ENCODE peak calls at places on chromosome 1, in four cellular contexts. B is heart right ventricle, A is pancreas, F is thoracic aorta. X is an unnamed sample. For H3K4me1, the result is how much of the 10 kb centered on the place peaks cover.

GRCh38 chr1:232669981-232670763 is 40.2 kb upstream of the SIPA1L2 start:
- DNase-seq in B (no peak), A (no peak), F (no peak), X (no peak)

GRCh38 chr1:71154454-71154853 is 73.6 kb upstream of the ZRANB2 start:
- DNase-seq in F (no peak), B (no peak), A (no peak), X (no peak)

GRCh38 chr1:26161408-26162219 is 2.7 kb downstream of the FAM110D start:
- DNase-seq in A (peak), F (no peak), B (peak), X (peak)

GRCh38 chr1:61223140-61223539 is 140.8 kb downstream of the NFIA start:
- DNase-seq in A (no peak), F (no peak), B (no peak), X (no peak)

GRCh38 chr1:26961826-26962225 is 1.6 kb upstream of the KDF1 start:
- DNase-seq in A (no peak), F (no peak), B (no peak), X (no peak)

GRCh38 chr1:246146811-246147210 is 360.3 kb downstream of the SMYD3 start:
- DNase-seq in F (no peak), B (no peak), A (no peak), X (no peak)

GRCh38 chr1:209042413-209042812 is 541.1 kb upstream of the CAMK1G start:
- DNase-seq in F (no peak), A (no peak), B (no peak), X (no peak)

GRCh38 chr1:239126881-239127280 is 259.5 kb upstream of the CHRM3 start:
- DNase-seq in F (no peak), A (no peak), B (no peak), X (no peak)

GRCh38 chr1:41670558-41670957 is 186.1 kb upstream of the EDN2 start:
- DNase-seq in A (no peak), B (no peak), F (no peak), X (no peak)

GRCh38 chr1:110200666-110201065 is 9.4 kb upstream of the KCNC4 start:
- DNase-seq in A (no peak), F (no peak), B (no peak), X (no peak)

GRCh38 chr1:189499736-189500135 is 977.9 kb downstream of the BRINP3 start:
- DNase-seq in B (no peak), F (no peak), A (no peak), X (no peak)

GRCh38 chr1:110508038-110508437 is 10.9 kb downstream of the KCNA10 start:
- DNase-seq in A (no peak), B (peak), F (no peak), X (peak)

GRCh38 chr1:2045468-2046224 is 4.6 kb upstream of the PRKCZ start:
- DNase-seq in A (no peak), F (no peak), B (no peak), X (no peak)

GRCh38 chr1:185213086-185213485 is 56.1 kb downstream of the SWT1 start:
- DNase-seq in A (no peak), F (no peak), B (no peak), X (no peak)

GRCh38 chr1:119711804-119712341 is at the start of gene PHGDH:
- DNase-seq in A (peak), B (peak), F (peak), X (no peak)

GRCh38 chr1:182415789-182416188 is 15.3 kb upstream of the TEDDM1 start:
- DNase-seq in F (no peak), A (no peak), B (no peak), X (no peak)

GRCh38 chr1:152110860-152111514 is 4.3 kb downstream of the TCHH start:
- DNase-seq in B (peak), F (no peak), A (peak), X (peak)

GRCh38 chr1:21141030-21141429 is 35.7 kb downstream of the EIF4G3 start:
- DNase-seq in F (no peak), B (no peak), A (no peak), X (no peak)

GRCh38 chr1:193070942-193071341 is 11.5 kb downstream of the RO60 start:
- DNase-seq in F (no peak), A (no peak), B (no peak), X (no peak)

GRCh38 chr1:203278087-203278884 is 27.0 kb upstream of the BTG2 start:
- DNase-seq in A (peak), F (peak), B (peak), X (peak)

GRCh38 chr1:174364996-174365760 is 82.6 kb upstream of the GPR52 start:
- DNase-seq in A (no peak), F (no peak), B (no peak), X (no peak)

GRCh38 chr1:203135636-203136305 is 8.2 kb downstream of the ADORA1 start:
- DNase-seq in B (no peak), A (peak), F (no peak), X (no peak)

GRCh38 chr1:160707171-160708109 is 4.2 kb downstream of the CD48 start:
- DNase-seq in F (no peak), B (no peak), A (no peak), X (no peak)

GRCh38 chr1:229619614-229620013 is 6.3 kb downstream of the TAF5L start:
- DNase-seq in B (no peak), F (no peak), A (no peak), X (no peak)

GRCh38 chr1:100433563-100433962 is 81.3 kb downstream of the CDC14A start:
- DNase-seq in B (no peak), F (no peak), A (no peak), X (no peak)

GRCh38 chr1:160081261-160081936 is at the start of gene KCNJ9:
- DNase-seq in A (no peak), F (no peak), B (no peak), X (no peak)

GRCh38 chr1:162676087-162676486 is 43.8 kb downstream of the DDR2 start:
- DNase-seq in A (no peak), F (no peak), B (no peak), X (no peak)

GRCh38 chr1:29668761-29669487 is 432.6 kb downstream of the PTPRU start:
- DNase-seq in A (no peak), F (no peak), B (no peak), X (peak)

GRCh38 chr1:25797939-25798338 is 2.1 kb upstream of the SELENON start:
- DNase-seq in B (no peak), F (no peak), A (no peak), X (no peak)

GRCh38 chr1:177884499-177885021 is 85.3 kb downstream of the SEC16B start:
- DNase-seq in B (no peak), F (no peak), A (no peak), X (no peak)

GRCh38 chr1:57963545-57963944 is 539.7 kb upstream of the DAB1 start:
- DNase-seq in F (no peak), A (no peak), B (no peak), X (no peak)

GRCh38 chr1:157739229-157739901 is 37.6 kb downstream of the FCRL2 start:
- DNase-seq in B (no peak), F (no peak), A (no peak), X (no peak)

GRCh38 chr1:21906173-21907078 is 30.7 kb downstream of the HSPG2 start:
- DNase-seq in A (no peak), B (peak), F (peak), X (peak)

GRCh38 chr1:182281541-182281940 is 110.0 kb downstream of the GLUL start:
- DNase-seq in A (no peak), F (no peak), B (no peak), X (no peak)

GRCh38 chr1:215357901-215358300 is 209.2 kb upstream of the KCTD3 start:
- DNase-seq in A (no peak), B (no peak), F (no peak), X (no peak)

GRCh38 chr1:18557621-18558465 is 72.8 kb upstream of the PAX7 start:
- DNase-seq in B (no peak), F (no peak), A (no peak), X (peak)

GRCh38 chr1:5885471-5886139 is 106.6 kb downstream of the NPHP4 start:
- DNase-seq in B (no peak), F (no peak), A (no peak), X (no peak)

GRCh38 chr1:5886541-5887435 is 105.4 kb downstream of the NPHP4 start:
- DNase-seq in F (no peak), A (no peak), B (no peak), X (no peak)

GRCh38 chr1:5887436-5888290 is 104.6 kb downstream of the NPHP4 start:
- DNase-seq in B (no peak), A (no peak), F (no peak), X (no peak)

GRCh38 chr1:5884110-5884509 is 108.1 kb downstream of the NPHP4 start:
- DNase-seq in B (no peak), A (no peak), F (no peak), X (no peak)

DNA sequence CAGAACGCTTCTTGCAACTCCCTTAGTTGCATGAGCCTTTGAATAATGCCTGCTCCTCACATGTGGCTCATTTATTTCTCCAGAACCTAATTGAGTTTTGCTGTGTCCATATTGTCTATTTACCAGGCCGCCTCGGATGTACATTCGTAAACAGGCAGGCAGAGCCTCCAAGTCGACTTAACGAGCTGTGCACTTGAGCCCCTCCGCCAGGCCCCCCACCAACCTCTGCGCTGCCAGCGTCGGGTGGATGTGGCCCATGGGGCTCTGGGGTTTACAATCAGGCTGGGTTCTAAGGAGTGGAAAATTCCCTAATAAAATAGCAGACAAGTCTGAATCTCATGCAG is 106.1 kb downstream of the NPHP4 start:
- DNase-seq in F (no peak), B (no peak), A (no peak), X (no peak)
- H3K4me1 ChIP-seq in F (under half), B (under half), A (under half), X (under half)

DNA sequence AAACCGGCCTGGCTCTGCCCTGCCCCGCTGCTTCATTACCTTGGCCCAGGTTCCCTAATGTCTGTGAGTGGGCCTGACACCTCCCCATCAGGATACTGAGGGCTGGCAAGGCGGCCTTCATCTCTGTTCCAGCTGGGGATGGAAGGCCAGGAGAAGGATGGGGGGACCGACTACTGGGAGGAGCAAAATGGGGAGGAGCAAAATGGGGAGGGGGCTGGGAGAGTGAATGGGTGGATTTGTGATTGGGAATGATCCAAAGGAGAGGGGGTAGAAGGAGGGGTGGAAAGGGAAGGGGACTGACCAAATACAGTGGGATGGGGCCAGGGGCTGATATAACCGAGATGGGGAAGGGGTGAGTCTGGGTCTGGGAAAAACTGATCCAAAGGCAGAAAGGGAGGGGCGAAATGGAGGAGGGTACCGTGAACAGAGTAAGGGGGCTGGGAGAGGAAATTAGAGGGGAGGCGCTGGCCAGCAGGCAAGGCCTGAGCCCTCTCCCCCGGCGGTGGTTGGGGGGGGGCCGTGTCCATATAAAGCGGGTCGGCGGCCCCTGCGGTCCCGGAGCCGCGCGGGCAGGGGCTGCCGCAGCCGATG is at the start of gene FOXE3:
- DNase-seq in A (no peak), F (no peak), B (no peak), X (no peak)
- H3K4me3 ChIP-seq in A (peak), F (peak), B (peak), X (peak)

GRCh38 chr1:206890125-206890637 is 7.1 kb upstream of the IL24 start:
- DNase-seq in F (no peak), A (no peak), B (no peak), X (no peak)
- H3K4me1 ChIP-seq in F (under half), A (under half), B (under half), X (under half)

DNA sequence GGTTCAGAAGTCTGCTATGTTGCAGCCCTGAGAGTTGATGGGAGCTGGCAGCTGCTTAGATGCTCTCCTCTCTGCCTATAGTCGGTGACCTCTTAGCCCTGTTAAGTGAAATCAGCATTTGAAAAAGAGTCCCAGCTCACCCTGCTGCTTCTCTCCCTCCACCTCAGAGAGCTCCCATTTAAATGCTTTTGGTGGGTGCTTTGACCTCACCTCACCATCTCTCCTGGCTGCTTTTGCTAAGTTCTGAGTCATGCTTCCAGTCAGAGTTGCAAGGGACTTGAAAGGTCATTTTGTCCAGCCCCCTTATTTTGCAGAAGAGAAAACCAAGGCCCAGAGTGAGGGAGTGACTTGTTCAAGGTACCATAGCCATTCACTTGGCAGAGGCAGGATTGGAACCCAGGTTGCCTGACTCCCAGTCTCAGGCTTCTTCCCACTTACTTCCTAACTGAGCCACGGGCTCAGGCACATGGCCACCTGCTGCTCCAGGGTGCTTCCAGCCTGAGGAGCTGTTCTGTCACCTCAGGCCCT is 3.3 kb downstream of the MAPKAPK2 start:
- DNase-seq in B (no peak), A (no peak), F (no peak), X (no peak)
- H3K4me3 ChIP-seq in B (peak), A (no peak), F (peak), X (no peak)

DNA sequence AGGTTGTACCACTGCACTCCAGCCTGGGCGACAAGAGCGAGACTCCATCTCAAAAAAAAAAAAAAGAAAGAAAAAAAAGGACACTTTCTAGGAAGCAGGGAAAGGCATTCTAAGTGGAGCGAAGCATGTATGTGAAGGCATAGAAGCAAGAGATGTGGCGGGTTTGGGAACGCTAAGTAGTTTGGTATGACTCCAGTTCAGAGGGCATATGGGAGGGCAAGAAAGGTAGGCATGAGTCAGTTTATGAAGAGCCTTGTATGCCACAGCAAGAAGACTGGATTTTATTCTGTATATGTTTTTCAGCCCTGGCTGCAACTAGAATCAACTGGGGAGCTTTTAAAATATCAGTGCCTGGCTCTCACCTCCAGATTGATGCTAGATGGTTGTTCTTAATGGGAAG is 4.4 kb upstream of the ELOVL1 start:
- DNase-seq in F (no peak), A (no peak), B (no peak), X (no peak)
- H3K4me1 ChIP-seq in F (under half), A (under half), B (under half), X (under half)

GRCh38 chr1:76124196-76124595 is 49.6 kb downstream of the ST6GALNAC3 start:
- DNase-seq in F (no peak), B (no peak), A (no peak), X (no peak)
- H3K4me3 ChIP-seq in F (no peak), B (no peak), A (no peak), X (no peak)

GRCh38 chr1:89755593-89755992 is 65.2 kb upstream of the LRRC8D start:
- DNase-seq in B (no peak), F (no peak), A (no peak), X (no peak)

GRCh38 chr1:89758127-89758526 is 62.7 kb upstream of the LRRC8D start:
- DNase-seq in B (no peak), A (no peak), F (no peak), X (no peak)

GRCh38 chr1:89760496-89760895 is 60.3 kb upstream of the LRRC8D start:
- DNase-seq in F (no peak), B (no peak), A (no peak), X (no peak)

GRCh38 chr1:89759036-89759435 is 61.8 kb upstream of the LRRC8D start:
- DNase-seq in F (no peak), A (no peak), B (no peak), X (no peak)

DNA sequence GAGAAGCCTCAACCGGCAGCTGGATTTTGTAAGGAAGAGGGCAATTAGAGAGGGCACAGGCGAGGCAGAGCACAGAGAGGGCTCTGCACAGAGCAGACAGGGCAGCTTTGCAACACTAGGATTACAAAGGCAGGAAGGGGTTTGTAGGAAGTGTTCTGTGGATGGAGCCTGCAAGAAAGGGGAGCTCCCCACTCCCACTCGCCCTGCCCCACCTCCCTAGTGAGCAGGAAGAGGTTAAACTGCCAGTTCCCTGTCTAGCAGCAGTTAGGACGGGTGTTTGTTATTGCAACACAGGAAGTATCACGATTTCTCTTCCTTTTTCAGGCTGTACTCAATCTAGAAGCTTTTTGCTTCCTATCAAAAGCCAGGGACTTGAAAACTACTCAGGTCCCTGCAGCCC is 63.3 kb upstream of the LRRC8D start:
- DNase-seq in B (peak), F (no peak), A (no peak), X (no peak)
- H3K4me1 ChIP-seq in B (under half), F (under half), A (under half), X (half or more)

X was measured in upper lobe of left lung.